ENCODE peak calls at places on chromosomes 6 and 20, in eight cellular contexts. C, N, R, S, H, G, E and K are unnamed samples.

GRCh38 chr6:139888691-139889122 is 514.3 kb upstream of the CITED2 start:
- DNase-seq in C (no peak), N (no peak), R (no peak), S (no peak), H (no peak), G (no peak), E (peak), K (no peak)

GRCh38 chr6:44157152-44157521 is 1.5 kb upstream of the CAPN11 start:
- DNase-seq in C (no peak), N (no peak), R (no peak), S (no peak), H (no peak), G (no peak), E (no peak), K (no peak)

GRCh38 chr6:151675746-151676459 is 131.6 kb upstream of the ESR1 start:
- DNase-seq in C (no peak), N (no peak), R (no peak), S (peak), H (peak), G (no peak), E (peak), K (peak)

GRCh38 chr20:57663241-57663640 is 43.0 kb upstream of the ZBP1 start:
- DNase-seq in C (no peak), N (no peak), R (no peak), S (no peak), H (no peak), G (peak), E (no peak), K (no peak)

GRCh38 chr20:43938017-43938655 is 23.5 kb downstream of the TOX2 start:
- DNase-seq in C (no peak), N (no peak), R (no peak), S (no peak), H (no peak), G (no peak), E (no peak), K (no peak)

GRCh38 chr20:33668087-33668790 is 1.5 kb downstream of the ACTL10 start:
- DNase-seq in C (no peak), N (peak), R (no peak), S (no peak), H (no peak), G (peak), E (no peak), K (no peak)

GRCh38 chr6:99836471-99836870 is 157.6 kb downstream of the MCHR2 start:
- DNase-seq in C (no peak), N (no peak), R (no peak), S (peak), H (peak), G (no peak), E (no peak), K (peak)

GRCh38 chr6:170291271-170292110 is 613 bp upstream of the DLL1 start:
- DNase-seq in C (no peak), N (no peak), R (peak), S (peak), H (no peak), G (no peak), E (no peak), K (peak)

GRCh38 chr6:164286021-164286420 is 871.5 kb downstream of the QKI start:
- DNase-seq in C (no peak), N (no peak), R (no peak), S (no peak), H (peak), G (no peak), E (peak), K (no peak)

GRCh38 chr6:30612687-30613248 is 4.3 kb downstream of the PPP1R10 start:
- DNase-seq in C (no peak), N (no peak), R (no peak), S (no peak), H (peak), G (no peak), E (peak), K (peak)

GRCh38 chr6:161318456-161318855 is 44.6 kb upstream of the AGPAT4 start:
- DNase-seq in C (no peak), N (no peak), R (no peak), S (no peak), H (no peak), G (no peak), E (no peak), K (no peak)

GRCh38 chr20:3777726-3778629 is 3.3 kb downstream of the SPEF1 start:
- DNase-seq in C (no peak), N (no peak), R (peak), S (peak), H (peak), G (peak), E (peak), K (no peak)

GRCh38 chr6:165729307-165729936 is 66.4 kb upstream of the PDE10A start:
- DNase-seq in C (no peak), N (no peak), R (no peak), S (peak), H (peak), G (no peak), E (peak), K (peak)

GRCh38 chr6:134317471-134318131 is at the start of gene SGK1:
- DNase-seq in C (no peak), N (no peak), R (peak), S (peak), H (peak), G (no peak), E (peak), K (peak)

GRCh38 chr6:168099201-168100010 is 20.4 kb upstream of the FRMD1 start:
- DNase-seq in C (no peak), N (no peak), R (peak), S (no peak), H (no peak), G (no peak), E (no peak), K (no peak)

GRCh38 chr6:43976706-43977403 is 150.4 kb downstream of the MRPL14 start:
- DNase-seq in C (no peak), N (peak), R (no peak), S (no peak), H (no peak), G (peak), E (no peak), K (no peak)

DNA sequence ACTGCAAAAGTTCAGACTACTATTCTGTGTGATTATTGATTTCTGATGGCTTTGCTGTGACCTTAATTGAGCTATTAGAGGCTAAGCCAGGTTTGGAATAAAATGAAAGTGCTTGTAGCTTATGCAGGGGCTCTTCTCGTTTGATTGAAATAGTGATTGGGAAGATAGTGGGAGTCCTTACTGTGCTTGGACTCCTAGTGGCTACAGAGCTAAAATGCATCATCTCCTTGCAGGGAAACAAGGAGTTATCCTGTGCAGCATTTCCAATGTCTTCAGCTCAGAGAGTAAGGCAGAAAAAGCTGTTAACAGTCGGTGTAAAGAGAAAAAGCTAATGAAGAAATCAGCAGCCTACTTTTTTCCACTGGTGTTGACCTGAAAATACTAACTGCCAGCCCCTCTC is 173.5 kb downstream of the SLC35F1 start:
- DNase-seq in C (no peak), N (no peak), R (no peak), S (peak), H (no peak), G (no peak), E (no peak), K (peak)
- TF ChIP-seq CTCF in C (peak), N (peak), R (no peak), S (peak), H (peak), G (no peak), E (no peak), K (no peak)

GRCh38 chr6:137415127-137415833 is 78.9 kb downstream of the OLIG3 start:
- DNase-seq in C (peak), N (no peak), R (peak), S (peak), H (peak), G (no peak), E (peak), K (peak)
- TF ChIP-seq CTCF in C (peak), N (peak), R (peak), S (peak), H (peak), G (peak), E (peak), K (peak)

DNA sequence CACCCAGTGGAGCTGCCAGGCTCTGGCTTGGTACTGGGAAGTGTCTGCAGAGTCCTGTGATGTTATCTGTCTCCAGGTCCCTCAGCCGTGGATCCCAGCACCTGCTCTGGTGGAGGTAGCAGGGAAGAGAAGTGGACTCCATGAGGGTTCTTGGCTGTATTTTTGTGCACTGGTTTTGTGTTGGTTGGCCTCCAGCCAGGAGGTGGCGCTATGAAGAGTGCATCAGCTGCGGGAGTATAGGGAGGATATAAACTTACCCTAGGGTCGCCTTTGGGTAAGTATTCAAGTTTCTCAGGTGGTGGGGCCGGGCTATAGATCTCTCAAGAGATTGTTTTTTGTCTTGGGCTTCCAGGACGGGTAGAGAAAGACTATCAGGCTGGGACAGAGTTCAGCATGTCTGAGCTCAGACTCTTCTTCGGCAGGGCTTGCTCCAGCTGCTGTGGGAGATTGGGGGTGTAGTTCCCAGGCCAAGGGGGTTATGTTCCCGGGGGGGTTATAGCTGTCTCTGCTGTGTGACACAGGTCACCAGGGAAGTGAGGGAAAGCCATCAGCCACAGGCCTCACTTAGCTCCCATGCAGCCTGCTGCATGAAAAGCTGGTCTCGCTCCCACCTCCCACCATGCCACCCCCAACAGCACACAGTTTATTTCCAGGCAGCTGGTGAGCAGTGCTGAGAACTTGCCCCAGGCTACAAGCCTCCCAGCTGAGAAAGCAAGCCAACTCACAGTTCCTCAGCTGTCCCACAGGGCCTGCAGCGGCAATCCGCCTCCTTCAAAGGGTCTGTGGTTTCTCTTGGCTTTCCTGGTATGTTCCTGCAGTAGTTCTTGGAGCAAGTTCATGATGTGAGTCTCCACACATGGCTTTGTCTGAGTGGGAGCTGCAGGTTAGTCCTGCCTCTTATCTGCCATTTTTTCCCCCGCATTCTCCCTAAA is 115.7 kb downstream of the AIG1 start:
- DNase-seq in C (peak), N (no peak), R (no peak), S (peak), H (peak), G (no peak), E (peak), K (peak)
- TF ChIP-seq CTCF in C (peak), N (no peak), R (no peak), S (peak), H (peak), G (no peak), E (no peak), K (peak)

GRCh38 chr6:39812496-39812852 is 20.3 kb downstream of the DAAM2 start:
- DNase-seq in C (no peak), N (no peak), R (no peak), S (no peak), H (no peak), G (no peak), E (no peak), K (no peak)

GRCh38 chr6:39811835-39812345 is 19.7 kb downstream of the DAAM2 start:
- DNase-seq in C (no peak), N (no peak), R (no peak), S (no peak), H (no peak), G (no peak), E (no peak), K (no peak)

GRCh38 chr6:39815356-39815755 is 23.2 kb downstream of the DAAM2 start:
- DNase-seq in C (no peak), N (no peak), R (no peak), S (no peak), H (no peak), G (no peak), E (no peak), K (no peak)

GRCh38 chr6:39814236-39814635 is 22.1 kb downstream of the DAAM2 start:
- DNase-seq in C (no peak), N (no peak), R (no peak), S (no peak), H (no peak), G (no peak), E (no peak), K (no peak)

DNA sequence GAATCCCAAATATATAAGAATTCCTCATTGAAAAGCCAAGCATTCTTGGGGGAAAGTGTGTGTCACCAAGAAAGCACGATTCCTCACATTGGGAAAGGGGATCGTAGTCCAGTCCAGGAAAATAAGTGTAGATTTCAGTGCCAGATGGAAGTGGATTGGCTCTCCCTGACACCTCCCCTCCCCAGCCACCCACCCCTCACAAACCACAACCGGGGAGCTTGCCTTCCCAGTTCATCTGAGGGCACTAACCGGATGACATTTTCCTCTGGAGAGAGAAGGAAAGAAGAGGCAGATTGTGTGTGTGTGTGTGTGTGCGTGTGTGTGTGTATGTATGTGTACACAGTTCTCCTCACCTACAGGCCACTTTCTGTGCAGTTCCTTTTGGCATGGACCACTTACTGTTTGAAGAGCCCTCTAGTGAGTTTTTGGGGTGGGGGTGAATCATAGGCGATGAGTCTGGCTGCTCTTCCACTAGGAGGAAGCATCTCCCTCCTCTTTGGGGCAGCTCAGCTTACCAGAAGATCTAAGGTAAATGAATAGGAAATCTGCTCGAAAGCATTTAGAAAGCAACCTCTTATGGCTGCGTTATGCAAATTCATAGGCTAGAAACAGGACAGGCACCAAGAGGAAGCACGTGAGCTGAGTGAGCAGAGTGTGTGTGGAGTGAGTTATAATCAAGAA is 20.8 kb downstream of the DAAM2 start:
- DNase-seq in C (no peak), N (no peak), R (no peak), S (no peak), H (peak), G (no peak), E (peak), K (no peak)
- TF ChIP-seq CTCF in C (no peak), N (no peak), R (peak), S (no peak), H (peak), G (no peak), E (peak), K (no peak)

DNA sequence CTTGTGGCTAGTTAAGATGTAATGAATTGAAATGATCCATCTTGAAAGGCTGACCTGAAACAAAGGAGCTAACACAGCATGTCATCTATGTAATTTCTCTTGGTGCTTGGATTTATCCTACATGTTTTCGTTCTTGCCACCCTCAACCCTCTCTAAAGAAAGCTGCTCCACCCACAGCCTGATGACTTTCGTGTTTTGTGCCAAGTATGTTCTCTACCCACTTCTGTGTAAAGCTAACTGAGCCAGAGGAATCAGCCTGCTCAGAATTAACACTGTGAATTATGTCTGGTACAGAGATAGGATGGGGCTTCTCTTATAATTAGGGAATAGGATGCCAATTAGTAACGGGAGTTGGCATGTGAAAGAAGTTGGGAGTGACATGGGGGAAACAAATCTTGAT is 67.9 kb upstream of the MLIP start:
- DNase-seq in C (no peak), N (no peak), R (no peak), S (no peak), H (no peak), G (no peak), E (no peak), K (no peak)
- TF ChIP-seq CTCF in C (no peak), N (no peak), R (no peak), S (no peak), H (no peak), G (no peak), E (no peak), K (no peak)

DNA sequence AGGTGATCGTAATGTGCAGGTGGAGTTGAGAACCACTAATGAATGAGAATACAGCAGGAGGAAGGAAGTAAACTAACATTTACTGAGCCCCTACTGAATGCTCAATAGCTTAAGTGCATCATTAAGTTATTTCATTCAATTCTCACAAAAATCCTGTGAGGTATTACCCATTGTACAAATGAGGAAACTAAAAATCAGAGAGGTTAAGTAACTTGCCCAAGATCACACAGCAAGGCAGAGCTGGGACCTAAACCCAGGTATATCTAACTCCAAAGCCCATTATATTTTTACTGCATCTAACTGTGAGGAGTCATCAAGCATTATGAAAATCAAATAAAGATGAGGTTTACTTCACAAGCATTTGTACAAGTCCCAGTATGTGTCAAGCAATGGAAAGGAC is 35.3 kb downstream of the CPNE5 start:
- DNase-seq in C (no peak), N (no peak), R (no peak), S (no peak), H (no peak), G (no peak), E (no peak), K (no peak)
- TF ChIP-seq CTCF in C (no peak), N (no peak), R (no peak), S (no peak), H (no peak), G (no peak), E (no peak), K (no peak)

GRCh38 chr20:9444921-9445320 is 69.5 kb upstream of the LAMP5 start:
- DNase-seq in C (no peak), N (no peak), R (no peak), S (no peak), H (no peak), G (no peak), E (no peak), K (no peak)
- TF ChIP-seq CTCF in C (no peak), N (no peak), R (no peak), S (no peak), H (no peak), G (no peak), E (no peak), K (no peak)